ENCODE peak calls at places on chromosomes 11 and 22, in five cellular contexts. B is fibroblast of lung, M is type B pancreatic cell, Z is Calu3, V is choroid plexus epithelial cell. H is an unnamed sample.

GRCh38 chr22:36472689-36473088 is 8.8 kb downstream of the TXN2 start:
- DNase-seq in B (no peak), M (no peak), Z (no peak), V (no peak), H (no peak)

GRCh38 chr11:114059278-114059983 is at the start of gene ZBTB16:
- DNase-seq in B (no peak), M (peak), Z (no peak), V (peak), H (no peak)

GRCh38 chr22:44738347-44738715 is 14.0 kb upstream of the ARHGAP8 start:
- DNase-seq in B (peak), M (no peak), Z (peak), V (peak), H (no peak)

GRCh38 chr11:27933992-27934829 is 173.7 kb downstream of the KIF18A start:
- DNase-seq in B (peak), M (no peak), Z (peak), V (peak), H (no peak)

GRCh38 chr22:20183101-20183500 is 32.2 kb upstream of the CCDC188 start:
- DNase-seq in B (no peak), M (no peak), Z (no peak), V (no peak), H (no peak)

GRCh38 chr22:49402169-49402568 is 425.5 kb downstream of the BRD1 start:
- DNase-seq in B (no peak), M (peak), Z (no peak), V (no peak), H (no peak)

GRCh38 chr11:69381681-69382130 is 87.8 kb downstream of the MYEOV start:
- DNase-seq in B (no peak), M (no peak), Z (no peak), V (no peak), H (no peak)

GRCh38 chr11:114166897-114167323 is 107.4 kb downstream of the ZBTB16 start:
- DNase-seq in B (peak), M (no peak), Z (peak), V (peak), H (no peak)

GRCh38 chr11:15180212-15180814 is 65.6 kb downstream of the INSC start:
- DNase-seq in B (peak), M (no peak), Z (no peak), V (peak), H (no peak)

GRCh38 chr22:31140746-31141145 is 438 bp upstream of the PLA2G3 start:
- DNase-seq in B (no peak), M (no peak), Z (no peak), V (no peak), H (no peak)

DNA sequence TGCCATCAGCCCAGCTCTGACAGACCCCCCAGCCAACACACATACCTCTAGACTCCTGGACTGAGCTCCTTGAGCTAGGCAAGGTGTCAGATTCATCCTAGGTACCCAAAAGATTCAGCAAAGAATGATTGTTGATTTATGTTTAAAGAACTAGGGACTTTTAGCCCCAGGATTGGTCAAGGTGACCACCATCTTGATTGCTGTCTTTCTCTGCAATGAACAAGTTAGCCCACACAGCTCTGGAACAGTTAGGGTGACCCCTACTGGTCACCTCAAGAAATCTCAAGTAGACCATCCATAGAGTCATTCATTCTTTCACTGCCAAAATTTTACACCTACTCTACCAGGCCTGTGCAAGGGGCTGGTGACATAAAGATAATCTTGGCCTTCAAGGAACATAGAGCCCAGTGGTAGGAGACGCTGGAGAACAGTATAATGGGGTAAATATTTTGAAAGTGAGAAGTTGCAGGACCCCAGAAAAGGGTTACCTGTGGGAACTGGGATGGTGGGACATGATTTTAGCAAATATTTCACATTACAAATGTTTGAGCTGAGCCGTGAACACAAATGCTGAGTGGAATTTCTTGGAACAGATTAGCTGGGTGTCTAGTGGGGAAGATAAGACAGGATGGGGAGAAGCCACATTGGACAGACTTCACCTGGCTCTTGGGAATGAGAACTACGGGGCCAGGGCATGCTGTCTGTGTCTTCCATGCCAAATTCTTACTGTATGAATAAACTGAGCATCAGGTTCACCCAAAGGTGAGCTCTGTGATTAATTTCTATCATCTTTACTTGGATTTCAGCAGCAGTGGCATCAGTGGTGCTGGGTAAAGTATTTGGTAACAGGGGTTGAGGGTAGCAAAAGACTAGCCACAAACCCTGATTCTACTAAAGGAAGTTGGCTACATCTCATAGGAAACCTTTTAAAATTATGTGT is 39.1 kb downstream of the IRAG1 start:
- DNase-seq in B (peak), M (no peak), Z (peak), V (peak), H (peak)
- TF ChIP-seq CTCF in B (peak), M (peak), Z (peak), V (peak), H (peak)

DNA sequence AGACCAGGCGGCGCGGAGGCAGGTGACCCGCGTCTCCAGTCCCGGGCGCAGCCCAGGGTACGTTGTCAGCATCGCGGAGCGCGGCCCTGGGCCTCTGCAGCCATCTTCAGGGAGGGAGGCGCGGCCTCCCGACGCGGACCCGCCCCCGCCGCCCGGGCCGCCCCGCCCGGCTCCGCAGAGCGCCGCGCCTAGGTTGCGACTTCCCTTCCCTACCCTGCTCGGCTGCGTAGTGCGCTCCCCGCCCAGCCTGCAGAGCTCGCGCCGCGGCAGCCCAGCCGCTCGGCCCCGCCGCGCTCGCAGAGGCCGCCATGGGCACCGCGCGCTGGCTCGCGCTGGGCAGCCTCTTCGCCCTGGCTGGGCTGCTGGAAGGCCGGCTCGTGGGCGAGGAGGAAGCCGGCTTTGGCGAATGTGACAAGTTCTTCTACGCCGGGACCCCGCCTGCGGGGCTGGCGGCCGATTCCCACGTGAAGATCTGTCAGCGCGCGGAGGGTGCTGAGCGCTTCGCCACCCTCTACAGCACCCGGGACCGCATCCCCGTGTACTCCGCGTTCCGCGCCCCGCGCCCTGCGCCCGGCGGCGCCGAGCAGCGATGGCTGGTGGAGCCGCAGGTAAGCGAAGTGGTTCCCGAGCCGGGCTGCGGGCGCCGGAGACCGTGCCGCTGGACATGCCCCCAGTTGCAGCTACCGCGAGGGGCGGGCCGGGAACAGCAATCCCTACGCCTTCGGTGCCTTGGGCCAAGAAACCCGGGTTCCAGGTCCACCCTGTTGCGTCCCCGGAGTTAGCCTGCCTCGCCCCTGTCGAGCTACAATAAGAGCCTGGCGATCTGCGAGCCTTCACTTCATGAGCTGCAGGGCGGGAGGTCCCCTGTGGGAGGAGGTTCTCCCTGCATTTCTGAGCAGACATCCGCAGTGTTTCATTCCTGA is at the start of gene ENDOD1:
- DNase-seq in B (peak), M (peak), Z (peak), V (peak), H (peak)
- TF ChIP-seq CTCF in B (no peak), M (peak), Z (no peak), V (peak), H (no peak)

GRCh38 chr22:25896098-25896497 is 154.1 kb downstream of the MYO18B start:
- DNase-seq in B (no peak), M (no peak), Z (no peak), V (no peak), H (peak)
- TF ChIP-seq CTCF in B (no peak), M (no peak), Z (no peak), V (no peak), H (peak)

GRCh38 chr22:46390652-46391301 is 55.3 kb downstream of the TRMU start:
- DNase-seq in B (peak), M (no peak), Z (peak), V (peak), H (no peak)
- TF ChIP-seq CTCF in B (peak), M (no peak), Z (peak), V (peak), H (no peak)

GRCh38 chr11:111926505-111927391 is 8.0 kb downstream of the C11orf52 start:
- DNase-seq in B (peak), M (peak), Z (peak), V (peak), H (peak)
- TF ChIP-seq CTCF in B (no peak), M (peak), Z (no peak), V (peak), H (no peak)

DNA sequence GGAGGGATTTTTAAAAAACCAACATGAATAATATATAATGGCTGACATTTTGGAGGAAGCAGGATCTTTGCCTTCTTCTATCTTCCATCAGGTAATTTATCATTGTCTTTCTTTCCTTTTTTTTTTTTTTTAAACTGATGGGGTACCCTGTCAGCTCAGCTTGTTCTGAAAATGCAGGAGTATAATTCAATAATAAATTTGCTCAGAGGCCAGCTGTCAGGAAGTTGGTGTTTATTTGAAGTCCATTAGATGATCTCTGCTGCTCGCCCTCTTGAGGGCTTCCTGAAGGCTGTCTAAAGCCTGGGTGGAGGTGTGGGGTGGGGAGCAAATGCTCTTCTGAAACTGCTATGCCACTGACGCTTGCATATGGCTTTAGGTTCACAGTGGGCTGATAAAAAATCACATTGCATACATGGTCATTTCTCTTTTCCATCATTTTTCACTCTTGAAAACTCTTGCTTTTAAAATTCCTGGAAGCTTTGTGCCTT is 174.6 kb upstream of the NARS2 start:
- DNase-seq in B (no peak), M (no peak), Z (no peak), V (no peak), H (no peak)
- TF ChIP-seq CTCF in B (no peak), M (no peak), Z (no peak), V (no peak), H (no peak)

GRCh38 chr22:24437820-24438328 is 10.5 kb downstream of the ADORA2A start:
- DNase-seq in B (no peak), M (no peak), Z (no peak), V (no peak), H (peak)
- TF ChIP-seq CTCF in B (no peak), M (no peak), Z (no peak), V (peak), H (no peak)